ENCODE peak calls at places on chromosomes 4 and X, in five cellular contexts. K is neural progenitor cell, T is mucosa of descending colon, M is lower leg skin, U is kidney. J is an unnamed sample.
A peak's percentile ranks its signal among the peaks of the same experiment; 100 is the strongest.

GRCh38 chr4:172962564-172963353 is 205.9 kb upstream of the GALNT7 start:
- DNase-seq in T (peak; percentile 48), U (no peak), M (no peak), K (no peak), J (no peak)

GRCh38 chr4:15878011-15878410 is 60.5 kb downstream of the FGFBP1 start:
- DNase-seq in K (no peak), U (no peak), M (no peak), T (no peak), J (no peak)

GRCh38 chrX:119880552-119881437 is 9.2 kb downstream of the NDUFA1 start:
- DNase-seq in U (no peak), K (peak; percentile 52), M (no peak), T (no peak), J (no peak)

GRCh38 chrX:30654989-30655607 is 1.9 kb downstream of the GK start:
- DNase-seq in T (no peak), K (no peak), U (no peak), M (no peak), J (no peak)

GRCh38 chr4:130356873-130357272 is 1260.9 kb downstream of the C4orf33 start:
- DNase-seq in M (no peak), K (no peak), U (no peak), T (no peak), J (no peak)

GRCh38 chr4:107037188-107037587 is 1.1 kb upstream of the DKK2 start:
- DNase-seq in U (peak; percentile 45), M (peak; percentile 90), T (no peak), K (peak; percentile 83), J (no peak)

GRCh38 chr4:123397276-123398150 is 918 bp downstream of the SPRY1 start:
- DNase-seq in M (peak; percentile 90), T (peak; percentile 74), U (peak; percentile 83), K (peak; percentile 88), J (no peak)

GRCh38 chrX:103919336-103919682 is 43.1 kb upstream of the TMSB15B start:
- DNase-seq in K (no peak), M (no peak), U (no peak), T (no peak), J (no peak)

GRCh38 chr4:147754037-147754445 is 22.2 kb downstream of the ARHGAP10 start:
- DNase-seq in K (peak; percentile 25), U (no peak), T (no peak), M (no peak), J (no peak)

GRCh38 chr4:104860227-104861123 is 286.2 kb upstream of the TET2 start:
- DNase-seq in K (peak; percentile 87), M (no peak), T (no peak), U (no peak), J (no peak)

GRCh38 chrX:129706395-129707072 is 32.2 kb upstream of the XPNPEP2 start:
- DNase-seq in M (peak; percentile 70), K (no peak), U (no peak), T (no peak), J (no peak)

GRCh38 chrX:155768036-155768769 is 112.9 kb upstream of the VAMP7 start:
- DNase-seq in T (peak; percentile 27), K (no peak), U (no peak), M (no peak), J (peak; percentile 57)

GRCh38 chrX:110851780-110852179 is 56.2 kb upstream of the CHRDL1 start:
- DNase-seq in T (no peak), K (no peak), U (no peak), M (no peak), J (no peak)

GRCh38 chrX:153828308-153828707 is 2.0 kb downstream of the PDZD4 start:
- DNase-seq in U (no peak), K (no peak), M (no peak), T (no peak), J (no peak)

GRCh38 chrX:73940893-73941470 is 363.0 kb upstream of the ZCCHC13 start:
- DNase-seq in M (no peak), K (no peak), U (no peak), T (no peak), J (no peak)

GRCh38 chr4:26992657-26993361 is 132.2 kb downstream of the STIM2 start:
- DNase-seq in U (no peak), M (no peak), K (no peak), T (no peak), J (no peak)

GRCh38 chr4:3471098-3471760 is 8.1 kb downstream of the DOK7 start:
- DNase-seq in T (peak; percentile 40), M (no peak), U (peak; percentile 71), K (peak; percentile 1), J (no peak)
- TF ChIP-seq CTCF in T (no peak), M (no peak), U (no peak), K (no peak), J (no peak)

GRCh38 chrX:141879616-141880015 is 24.1 kb upstream of the MAGEC1 start:
- DNase-seq in T (no peak), K (no peak), U (no peak), M (no peak), J (no peak)
- TF ChIP-seq CTCF in T (no peak), K (no peak), U (no peak), M (no peak), J (no peak)

GRCh38 chrX:132489256-132490085 is 633 bp upstream of the MBNL3 start:
- DNase-seq in T (peak; percentile 89), U (peak; percentile 91), M (peak; percentile 89), K (peak; percentile 66), J (no peak)
- TF ChIP-seq CTCF in T (no peak), U (no peak), M (no peak), K (no peak), J (no peak)

DNA sequence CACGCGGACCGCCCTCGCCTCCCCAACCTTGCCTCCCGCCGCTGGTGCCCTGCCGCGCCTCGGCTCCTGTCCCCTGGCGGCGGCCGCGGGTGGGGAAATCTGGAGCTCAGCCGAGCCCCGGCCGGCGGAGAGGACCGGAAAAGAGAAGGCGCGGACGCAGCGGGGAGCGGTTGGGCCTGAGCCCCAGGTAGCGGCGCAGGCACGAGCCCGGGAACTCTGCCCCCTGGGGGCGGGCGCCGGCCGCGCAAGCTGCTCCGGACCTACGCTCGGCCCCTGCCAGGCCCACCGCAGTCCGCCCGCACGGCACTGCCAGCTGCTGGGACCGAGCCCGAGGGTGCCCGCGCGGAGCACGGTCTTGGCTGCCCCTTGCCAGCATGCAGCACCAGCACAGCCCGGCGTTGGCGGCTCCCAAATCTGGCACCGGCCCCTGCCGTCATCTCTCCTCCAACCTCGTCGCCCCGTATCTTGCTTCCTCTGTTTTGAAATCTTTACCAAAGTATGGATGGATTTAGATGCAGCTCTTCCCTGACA is at the start of gene PRSS12:
- DNase-seq in M (peak; percentile 95), T (peak; percentile 84), K (peak; percentile 87), U (peak; percentile 83), J (peak; percentile 59)
- TF ChIP-seq CTCF in M (no peak), T (peak; percentile 86), K (peak; percentile 76), U (peak; percentile 35), J (peak; percentile 86)

DNA sequence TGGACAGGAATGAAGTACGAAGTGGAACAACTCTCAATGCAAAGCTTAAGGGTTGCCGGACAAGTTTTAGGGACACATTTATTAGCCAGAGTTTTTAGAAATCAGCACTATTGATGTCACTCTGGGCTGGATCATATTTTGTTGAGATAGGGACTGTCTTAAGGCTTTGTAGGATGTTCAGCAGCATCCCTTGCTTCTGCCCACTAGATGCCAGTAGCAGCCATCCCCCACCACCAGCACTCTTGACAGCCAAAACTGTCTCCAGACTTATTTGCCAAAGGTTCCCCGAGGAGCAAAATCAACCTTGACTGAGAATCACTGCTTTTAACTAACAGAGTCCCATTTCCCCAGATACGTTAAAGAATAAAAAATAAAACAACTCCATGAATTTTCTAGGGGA is 1497.3 kb downstream of the STIM2 start:
- DNase-seq in K (peak; percentile 42), U (no peak), M (no peak), T (no peak), J (no peak)
- TF ChIP-seq CTCF in K (peak; percentile 52), U (no peak), M (no peak), T (no peak), J (no peak)

GRCh38 chr4:158781963-158782362 is 13.1 kb downstream of the FNIP2 start:
- DNase-seq in T (no peak), U (no peak), M (no peak), K (no peak), J (no peak)
- TF ChIP-seq CTCF in T (no peak), U (peak; percentile 6), M (no peak), K (no peak), J (no peak)

DNA sequence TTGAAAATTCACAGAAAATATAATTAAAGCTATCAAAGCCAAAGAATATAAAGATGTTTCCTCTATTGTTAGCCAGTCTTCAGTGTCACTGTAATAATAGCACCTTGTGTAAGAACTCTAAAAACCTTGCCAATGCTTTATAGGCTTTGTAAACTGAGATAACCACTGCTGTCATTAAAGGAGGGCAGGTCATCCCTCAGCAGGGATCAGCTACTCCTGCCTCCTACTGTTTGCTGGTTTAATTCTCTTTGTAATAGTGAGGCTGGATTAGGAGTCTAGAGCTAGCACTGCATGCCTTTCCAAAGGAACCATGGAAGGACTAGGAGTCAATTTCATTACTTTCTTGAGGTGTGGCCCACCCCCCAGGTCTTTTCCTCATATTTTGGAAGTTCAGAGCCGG is 46.2 kb downstream of the FHIP1A start:
- DNase-seq in K (peak; percentile 55), T (no peak), U (no peak), M (no peak), J (no peak)
- TF ChIP-seq CTCF in K (no peak), T (no peak), U (no peak), M (no peak), J (no peak)

GRCh38 chr4:68176500-68176899 is 46.8 kb upstream of the TMPRSS11F start:
- DNase-seq in T (no peak), U (no peak), K (no peak), M (no peak), J (no peak)
- TF ChIP-seq CTCF in T (no peak), U (no peak), K (no peak), M (no peak), J (no peak)

DNA sequence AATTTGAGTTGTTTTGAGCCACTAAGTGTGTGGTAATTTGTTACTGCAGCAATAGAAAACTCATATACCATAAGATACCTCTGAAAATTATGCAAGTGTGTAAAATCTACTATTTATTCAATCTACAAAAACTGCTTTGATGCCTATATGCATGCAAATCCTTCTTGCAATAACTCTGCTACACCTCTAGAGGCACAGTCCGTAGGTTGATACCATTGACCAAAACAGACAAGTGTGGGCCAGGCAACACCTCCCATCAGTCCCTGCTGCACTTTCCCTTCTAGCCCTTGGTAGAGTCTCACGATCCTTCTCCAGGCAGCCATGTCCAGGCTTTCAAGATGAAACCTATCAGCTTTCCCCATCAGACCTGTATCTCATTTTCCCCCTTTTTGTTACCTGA is 48.8 kb upstream of the FAM9A start:
- DNase-seq in K (no peak), U (no peak), T (no peak), M (no peak), J (no peak)
- TF ChIP-seq CTCF in K (peak; percentile 21), U (no peak), T (no peak), M (no peak), J (no peak)

GRCh38 chrX:16832301-16832700 is 37.9 kb downstream of the RBBP7 start:
- DNase-seq in K (no peak), U (no peak), T (no peak), M (no peak), J (no peak)
- TF ChIP-seq CTCF in K (no peak), U (no peak), T (no peak), M (no peak), J (no peak)